ENCODE peak calls at places on chromosomes 4 and X, in five cellular contexts. M is right lobe of liver, A is AG10803, Z is fibroblast of the aortic adventitia, Y is epithelial cell of esophagus. R is an unnamed sample.

GRCh38 chr4:146486565-146486964 is 35.2 kb downstream of the SLC10A7 start:
- DNase-seq in Z (no peak), Y (no peak), M (no peak), A (no peak), R (no peak)

GRCh38 chrX:2828404-2829065 is at the start of gene GYG2:
- DNase-seq in M (peak; percentile 64), Z (peak; percentile 22), Y (no peak), A (no peak), R (peak; percentile 44)

GRCh38 chrX:124388562-124388961 is 42.2 kb downstream of the SH2D1A start:
- DNase-seq in Y (peak; percentile 60), Z (peak; percentile 62), M (peak; percentile 35), A (peak; percentile 46), R (peak; percentile 29)

GRCh38 chr4:182189107-182189878 is 53.9 kb upstream of the TENM3 start:
- DNase-seq in A (peak; percentile 92), M (no peak), Z (peak; percentile 81), Y (peak; percentile 74), R (peak; percentile 80)

GRCh38 chr4:7193040-7193958 is 961 bp downstream of the SORCS2 start:
- DNase-seq in Z (no peak), M (no peak), Y (no peak), A (no peak), R (no peak)

GRCh38 chrX:147478899-147479298 is 432.8 kb upstream of the FMR1 start:
- DNase-seq in Y (no peak), M (no peak), Z (no peak), A (no peak), R (no peak)

GRCh38 chr4:150874386-150875226 is 140.5 kb downstream of the LRBA start:
- DNase-seq in Z (peak; percentile 46), Y (peak; percentile 5), A (no peak), M (peak; percentile 22), R (no peak)

GRCh38 chrX:45952030-45952429 is 593.2 kb downstream of the ZNF674 start:
- DNase-seq in M (no peak), Y (peak; percentile 8), A (no peak), Z (no peak), R (no peak)

GRCh38 chr4:116702949-116703348 is 382.4 kb downstream of the TRAM1L1 start:
- DNase-seq in Z (no peak), A (no peak), M (no peak), Y (peak; percentile 4), R (no peak)

GRCh38 chrX:111302284-111302683 is 32.0 kb upstream of the CAPN6 start:
- DNase-seq in Y (no peak), A (no peak), Z (no peak), M (no peak), R (no peak)

GRCh38 chrX:13373807-13374187 is 53.9 kb upstream of the ATXN3L start:
- DNase-seq in Z (peak; percentile 90), Y (peak; percentile 31), M (no peak), A (peak; percentile 90), R (no peak)

GRCh38 chrX:38220024-38220935 is at the start of gene SRPX:
- DNase-seq in Y (peak; percentile 38), Z (peak; percentile 60), M (no peak), A (peak; percentile 68), R (no peak)

GRCh38 chr4:8015512-8015911 is 75.9 kb upstream of the AFAP1 start:
- DNase-seq in M (no peak), Y (peak; percentile 7), Z (peak; percentile 40), A (peak; percentile 13), R (no peak)

GRCh38 chr4:186105721-186106335 is 1.3 kb downstream of the FAM149A start:
- DNase-seq in M (no peak), A (no peak), Y (peak; percentile 58), Z (peak; percentile 3), R (no peak)

GRCh38 chrX:45479835-45480422 is 279.3 kb upstream of the DIPK2B start:
- DNase-seq in M (no peak), Y (peak; percentile 93), Z (peak; percentile 85), A (peak; percentile 83), R (peak; percentile 59)

GRCh38 chr4:37890501-37891220 is at the start of gene TBC1D1:
- DNase-seq in Z (no peak), Y (peak; percentile 10), A (no peak), M (peak; percentile 82), R (no peak)
- TF ChIP-seq CTCF in Z (no peak), Y (no peak), A (no peak), M (peak; percentile 53), R (no peak)

GRCh38 chr4:83110970-83111369 is 3.6 kb downstream of the PLAC8 start:
- DNase-seq in Z (no peak), A (no peak), M (no peak), Y (no peak), R (no peak)
- H3K4me3 ChIP-seq in Z (no peak overlapping the region), A (no peak overlapping the region), M (no peak overlapping the region), Y (no peak overlapping the region), R (no peak overlapping the region)

GRCh38 chrX:56219702-56220101 is 12.5 kb upstream of the KLF8 start:
- DNase-seq in A (no peak), M (no peak), Y (peak; percentile 34), Z (peak; percentile 1), R (no peak)
- TF ChIP-seq CTCF in A (peak; percentile 19), M (peak; percentile 24), Y (peak; percentile 28), Z (no peak), R (no peak)

GRCh38 chrX:120120223-120120622 is 4.5 kb upstream of the RHOXF1 start:
- DNase-seq in M (no peak), Y (no peak), A (no peak), Z (no peak), R (peak; percentile 2)
- H3K4me3 ChIP-seq in M (no peak overlapping the region), Y (no peak overlapping the region), A (no peak overlapping the region), Z (no peak overlapping the region), R (no peak overlapping the region)

R was measured in astrocyte of the cerebellum.